ENCODE peak calls at places on chromosomes 16 and 17, in seven cellular contexts. S, M, A, K, V, W and L are unnamed samples.

GRCh38 chr17:19004601-19005441 is at the start of gene FAM83G:
- DNase-seq in S (peak; percentile 94), M (peak; percentile 5), A (peak; percentile 45), K (no peak), V (peak; percentile 18), W (peak; percentile 39), L (peak; percentile 74)

GRCh38 chr17:53090770-53091169 is 732.0 kb upstream of the KIF2B start:
- DNase-seq in S (no peak), M (no peak), A (no peak), K (no peak), V (no peak), W (no peak), L (no peak)

GRCh38 chr16:16164244-16164643 is 59.0 kb downstream of the ABCC6 start:
- DNase-seq in S (no peak), M (no peak), A (no peak), K (no peak), V (no peak), W (no peak), L (no peak)

GRCh38 chr16:27642753-27643152 is 92.8 kb downstream of the KATNIP start:
- DNase-seq in S (peak; percentile 30), M (no peak), A (peak; percentile 52), K (peak; percentile 32), V (no peak), W (no peak), L (peak; percentile 32)

GRCh38 chr16:19382084-19382801 is 35.4 kb upstream of the TMC5 start:
- DNase-seq in S (no peak), M (peak; percentile 35), A (no peak), K (no peak), V (no peak), W (no peak), L (no peak)

GRCh38 chr16:74501484-74502479 is 80.5 kb upstream of the CLEC18B start:
- DNase-seq in S (no peak), M (no peak), A (no peak), K (no peak), V (no peak), W (no peak), L (no peak)

GRCh38 chr16:56933266-56933619 is 1.3 kb downstream of the HERPUD1 start:
- DNase-seq in S (peak; percentile 34), M (peak; percentile 24), A (no peak), K (peak; percentile 6), V (no peak), W (no peak), L (no peak)

GRCh38 chr17:65544658-65545057 is 16.8 kb downstream of the AXIN2 start:
- DNase-seq in S (no peak), M (no peak), A (no peak), K (no peak), V (no peak), W (no peak), L (no peak)

GRCh38 chr16:3256146-3256875 is at the start of gene MEFV:
- DNase-seq in S (no peak), M (no peak), A (no peak), K (no peak), V (no peak), W (no peak), L (no peak)

GRCh38 chr16:4347765-4348509 is 3.2 kb downstream of the PAM16 start:
- DNase-seq in S (no peak), M (no peak), A (no peak), K (no peak), V (no peak), W (no peak), L (no peak)

GRCh38 chr16:54455021-54455725 is 168.6 kb upstream of the IRX3 start:
- DNase-seq in S (no peak), M (no peak), A (no peak), K (no peak), V (no peak), W (no peak), L (no peak)

GRCh38 chr16:83552193-83552592 is 255.6 kb upstream of the HSBP1 start:
- DNase-seq in S (no peak), M (no peak), A (peak; percentile 1), K (no peak), V (no peak), W (peak; percentile 1), L (no peak)

GRCh38 chr17:82105417-82105881 is 7.4 kb upstream of the FASN start:
- DNase-seq in S (no peak), M (no peak), A (no peak), K (no peak), V (no peak), W (no peak), L (no peak)

GRCh38 chr17:73278465-73279453 is 17.1 kb upstream of the CPSF4L start:
- DNase-seq in S (no peak), M (peak; percentile 92), A (peak; percentile 31), K (peak; percentile 99), V (peak; percentile 69), W (no peak), L (peak; percentile 13)

GRCh38 chr17:17935321-17936271 is 36.6 kb downstream of the TOM1L2 start:
- DNase-seq in S (no peak), M (no peak), A (peak; percentile 93), K (no peak), V (no peak), W (peak; percentile 57), L (no peak)

GRCh38 chr16:70660672-70661350 is 14.5 kb downstream of the IL34 start:
- DNase-seq in S (no peak), M (no peak), A (no peak), K (peak; percentile 31), V (no peak), W (no peak), L (no peak)

GRCh38 chr16:3650631-3651265 is 3.7 kb upstream of the DNASE1 start:
- DNase-seq in S (no peak), M (no peak), A (no peak), K (no peak), V (no peak), W (no peak), L (no peak)

GRCh38 chr16:84294196-84295142 is at the start of gene WFDC1:
- DNase-seq in S (no peak), M (no peak), A (no peak), K (no peak), V (no peak), W (no peak), L (no peak)

GRCh38 chr17:16068323-16068722 is 68.7 kb downstream of the TTC19 start:
- DNase-seq in S (no peak), M (no peak), A (peak; percentile 28), K (no peak), V (no peak), W (no peak), L (no peak)

GRCh38 chr17:28599311-28600184 is 723 bp upstream of the SPAG5 start:
- DNase-seq in S (peak; percentile 89), M (peak; percentile 56), A (peak; percentile 86), K (peak; percentile 57), V (peak; percentile 51), W (peak; percentile 63), L (peak; percentile 72)

GRCh38 chr17:27496501-27496943 is 40.3 kb downstream of the KSR1 start:
- DNase-seq in S (no peak), M (no peak), A (no peak), K (no peak), V (no peak), W (no peak), L (no peak)

GRCh38 chr17:49061524-49061943 is 64.3 kb downstream of the IGF2BP1 start:
- DNase-seq in S (no peak), M (no peak), A (no peak), K (no peak), V (no peak), W (no peak), L (no peak)

GRCh38 chr17:75031972-75032895 is 14.5 kb downstream of the ATP5PD start:
- DNase-seq in S (peak; percentile 79), M (peak; percentile 79), A (peak; percentile 85), K (no peak), V (peak; percentile 75), W (peak; percentile 55), L (peak; percentile 88)

GRCh38 chr16:4064950-4065352 is 51.3 kb downstream of the ADCY9 start:
- DNase-seq in S (peak; percentile 64), M (no peak), A (no peak), K (no peak), V (no peak), W (no peak), L (peak; percentile 9)

GRCh38 chr17:4900231-4901107 is 1.1 kb downstream of the C17orf107 start:
- DNase-seq in S (peak; percentile 77), M (no peak), A (no peak), K (no peak), V (no peak), W (no peak), L (no peak)

GRCh38 chr16:13883266-13883665 is 36.7 kb upstream of the ERCC4 start:
- DNase-seq in S (no peak), M (no peak), A (no peak), K (no peak), V (no peak), W (no peak), L (no peak)

GRCh38 chr16:74230126-74230525 is 66.5 kb upstream of the PSMD7 start:
- DNase-seq in S (no peak), M (no peak), A (no peak), K (no peak), V (no peak), W (no peak), L (no peak)

GRCh38 chr17:72962099-72962498 is 130.4 kb downstream of the SLC39A11 start:
- DNase-seq in S (no peak), M (no peak), A (no peak), K (no peak), V (no peak), W (no peak), L (no peak)

GRCh38 chr17:34151081-34151480 is 104.0 kb upstream of the CCL2 start:
- DNase-seq in S (no peak), M (no peak), A (no peak), K (no peak), V (no peak), W (no peak), L (no peak)

GRCh38 chr16:52090080-52090479 is 456.9 kb downstream of the TOX3 start:
- DNase-seq in S (no peak), M (peak; percentile 22), A (no peak), K (peak; percentile 27), V (no peak), W (no peak), L (no peak)

GRCh38 chr17:50304781-50305404 is 30.6 kb downstream of the TMEM92 start:
- DNase-seq in S (peak; percentile 31), M (no peak), A (peak; percentile 56), K (no peak), V (no peak), W (no peak), L (no peak)

GRCh38 chr17:78925662-78926555 is 722 bp upstream of the TIMP2 start:
- DNase-seq in S (no peak), M (no peak), A (peak; percentile 92), K (no peak), V (no peak), W (no peak), L (no peak)

GRCh38 chr16:87017388-87018012 is 299.7 kb downstream of the C16orf95 start:
- DNase-seq in S (no peak), M (no peak), A (peak; percentile 85), K (no peak), V (no peak), W (peak; percentile 44), L (no peak)

GRCh38 chr17:56142325-56142724 is 10.9 kb upstream of the ANKFN1 start:
- DNase-seq in S (no peak), M (no peak), A (peak; percentile 61), K (no peak), V (no peak), W (peak; percentile 49), L (no peak)